ENCODE peak calls at places on chromosomes 5 and 9, in seven cellular contexts. I is adrenal gland, H is psoas muscle, U is astrocyte of the spinal cord, Q is heart right ventricle, F is AG10803, A is nephron progenitor cell. D is an unnamed sample.

GRCh38 chr9:3177362-3177761 is 333.5 kb upstream of the PUM3 start:
- DNase-seq in I (no peak), H (no peak), U (no peak), Q (no peak), F (peak; percentile 20), A (no peak), D (no peak)

GRCh38 chr9:6034954-6035353 is 19.5 kb upstream of the RANBP6 start:
- DNase-seq in I (no peak), H (no peak), U (no peak), Q (no peak), F (no peak), A (no peak), D (no peak)

GRCh38 chr5:158759276-158759675 is 340.4 kb downstream of the EBF1 start:
- DNase-seq in I (no peak), H (no peak), U (peak; percentile 7), Q (no peak), F (no peak), A (no peak), D (no peak)

GRCh38 chr9:82168585-82168984 is 180.0 kb downstream of the SPATA31D1 start:
- DNase-seq in I (no peak), H (no peak), U (peak; percentile 48), Q (no peak), F (peak; percentile 17), A (no peak), D (no peak)

GRCh38 chr9:96554801-96555566 is 64.7 kb downstream of the CDC14B start:
- DNase-seq in I (no peak), H (no peak), U (peak; percentile 59), Q (no peak), F (peak; percentile 82), A (no peak), D (no peak)

GRCh38 chr5:96024683-96025475 is 63.2 kb upstream of the ELL2 start:
- DNase-seq in I (no peak), H (no peak), U (no peak), Q (no peak), F (no peak), A (no peak), D (no peak)

GRCh38 chr5:59036274-59036961 is 453.5 kb downstream of the RAB3C start:
- DNase-seq in I (no peak), H (peak; percentile 56), U (peak; percentile 95), Q (no peak), F (peak; percentile 97), A (no peak), D (no peak)

GRCh38 chr5:36696059-36696673 is 89.8 kb downstream of the SLC1A3 start:
- DNase-seq in I (peak; percentile 47), H (peak; percentile 32), U (peak; percentile 70), Q (peak; percentile 29), F (peak; percentile 61), A (peak; percentile 59), D (peak; percentile 57)

GRCh38 chr9:111828193-111828592 is 33.5 kb upstream of the SHOC1 start:
- DNase-seq in I (no peak), H (no peak), U (no peak), Q (no peak), F (peak; percentile 44), A (no peak), D (no peak)

GRCh38 chr5:57032151-57032551 is 80.2 kb upstream of the MIER3 start:
- DNase-seq in I (peak; percentile 57), H (no peak), U (no peak), Q (no peak), F (no peak), A (no peak), D (no peak)

GRCh38 chr5:61878471-61878870 is 427.5 kb upstream of the KIF2A start:
- DNase-seq in I (no peak), H (no peak), U (no peak), Q (no peak), F (no peak), A (no peak), D (no peak)

GRCh38 chr9:36149197-36149596 is 12.7 kb downstream of the GLIPR2 start:
- DNase-seq in I (no peak), H (peak; percentile 34), U (peak; percentile 80), Q (no peak), F (peak; percentile 78), A (no peak), D (no peak)

GRCh38 chr9:2655411-2655901 is 33.9 kb downstream of the VLDLR start:
- DNase-seq in I (peak; percentile 22), H (no peak), U (peak; percentile 96), Q (no peak), F (peak; percentile 91), A (no peak), D (no peak)

GRCh38 chr5:111520908-111521307 is 8.6 kb upstream of the STARD4 start:
- DNase-seq in I (no peak), H (no peak), U (no peak), Q (no peak), F (no peak), A (no peak), D (no peak)

GRCh38 chr9:88571417-88571816 is 36.4 kb downstream of the NXNL2 start:
- DNase-seq in I (no peak), H (no peak), U (no peak), Q (no peak), F (peak; percentile 24), A (no peak), D (no peak)

GRCh38 chr9:71925834-71926233 is 14.4 kb downstream of the C9orf85 start:
- DNase-seq in I (no peak), H (no peak), U (no peak), Q (no peak), F (no peak), A (no peak), D (no peak)

GRCh38 chr5:163855754-163856153 is 350.3 kb downstream of the MAT2B start:
- DNase-seq in I (no peak), H (no peak), U (no peak), Q (no peak), F (no peak), A (no peak), D (no peak)

GRCh38 chr5:21802869-21803490 is 1050.2 kb downstream of the CDH12 start:
- DNase-seq in I (no peak), H (no peak), U (peak; percentile 47), Q (no peak), F (peak; percentile 24), A (no peak), D (no peak)

GRCh38 chr9:90287567-90288274 is 354.9 kb downstream of the DIRAS2 start:
- DNase-seq in I (no peak), H (no peak), U (no peak), Q (no peak), F (no peak), A (no peak), D (no peak)

GRCh38 chr5:39178171-39178570 is 41.2 kb downstream of the FYB1 start:
- DNase-seq in I (no peak), H (no peak), U (no peak), Q (no peak), F (peak; percentile 55), A (no peak), D (no peak)

GRCh38 chr5:19314840-19315239 is 673.2 kb downstream of the CDH18 start:
- DNase-seq in I (peak; percentile 87), H (no peak), U (peak; percentile 59), Q (no peak), F (no peak), A (no peak), D (no peak)

GRCh38 chr5:8188874-8189588 is 320.1 kb downstream of the MTRR start:
- DNase-seq in I (no peak), H (no peak), U (no peak), Q (no peak), F (no peak), A (no peak), D (no peak)

DNA sequence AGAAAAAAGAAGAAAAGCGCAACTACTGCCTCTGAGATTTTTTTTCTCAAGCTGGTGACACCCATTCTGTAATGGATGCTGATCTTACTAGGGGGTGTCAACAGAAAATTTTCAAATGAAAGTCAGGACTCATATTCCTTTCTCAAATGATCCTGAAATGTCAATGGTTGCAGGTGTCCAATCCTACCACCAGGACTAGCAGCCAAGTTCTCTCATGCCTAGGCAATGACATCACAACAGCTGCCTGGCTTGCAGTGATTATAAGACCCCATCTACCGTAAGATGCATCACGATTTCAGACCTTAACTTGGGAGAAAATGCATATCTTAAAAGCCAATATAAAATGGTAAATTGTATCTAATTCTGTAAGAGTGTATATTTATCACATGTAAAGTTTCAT is 104.6 kb downstream of the DENND1A start:
- DNase-seq in I (no peak), H (no peak), U (peak; percentile 33), Q (no peak), F (no peak), A (no peak), D (no peak)
- TF ChIP-seq CTCF in I (no peak), H (peak; percentile 32), U (peak; percentile 27), Q (no peak), F (no peak), A (no peak), D (peak; percentile 51)

GRCh38 chr5:3077684-3078083 is 326.2 kb upstream of the IRX2 start:
- DNase-seq in I (no peak), H (no peak), U (no peak), Q (no peak), F (no peak), A (no peak), D (no peak)

GRCh38 chr5:3080366-3080765 is 328.9 kb upstream of the IRX2 start:
- DNase-seq in I (no peak), H (no peak), U (no peak), Q (no peak), F (no peak), A (no peak), D (no peak)

GRCh38 chr5:3075309-3075708 is 323.8 kb upstream of the IRX2 start:
- DNase-seq in I (no peak), H (no peak), U (no peak), Q (no peak), F (no peak), A (no peak), D (no peak)
- TF ChIP-seq CTCF in I (no peak), H (no peak), U (no peak), Q (no peak), F (no peak), A (no peak), D (peak; percentile 39)

DNA sequence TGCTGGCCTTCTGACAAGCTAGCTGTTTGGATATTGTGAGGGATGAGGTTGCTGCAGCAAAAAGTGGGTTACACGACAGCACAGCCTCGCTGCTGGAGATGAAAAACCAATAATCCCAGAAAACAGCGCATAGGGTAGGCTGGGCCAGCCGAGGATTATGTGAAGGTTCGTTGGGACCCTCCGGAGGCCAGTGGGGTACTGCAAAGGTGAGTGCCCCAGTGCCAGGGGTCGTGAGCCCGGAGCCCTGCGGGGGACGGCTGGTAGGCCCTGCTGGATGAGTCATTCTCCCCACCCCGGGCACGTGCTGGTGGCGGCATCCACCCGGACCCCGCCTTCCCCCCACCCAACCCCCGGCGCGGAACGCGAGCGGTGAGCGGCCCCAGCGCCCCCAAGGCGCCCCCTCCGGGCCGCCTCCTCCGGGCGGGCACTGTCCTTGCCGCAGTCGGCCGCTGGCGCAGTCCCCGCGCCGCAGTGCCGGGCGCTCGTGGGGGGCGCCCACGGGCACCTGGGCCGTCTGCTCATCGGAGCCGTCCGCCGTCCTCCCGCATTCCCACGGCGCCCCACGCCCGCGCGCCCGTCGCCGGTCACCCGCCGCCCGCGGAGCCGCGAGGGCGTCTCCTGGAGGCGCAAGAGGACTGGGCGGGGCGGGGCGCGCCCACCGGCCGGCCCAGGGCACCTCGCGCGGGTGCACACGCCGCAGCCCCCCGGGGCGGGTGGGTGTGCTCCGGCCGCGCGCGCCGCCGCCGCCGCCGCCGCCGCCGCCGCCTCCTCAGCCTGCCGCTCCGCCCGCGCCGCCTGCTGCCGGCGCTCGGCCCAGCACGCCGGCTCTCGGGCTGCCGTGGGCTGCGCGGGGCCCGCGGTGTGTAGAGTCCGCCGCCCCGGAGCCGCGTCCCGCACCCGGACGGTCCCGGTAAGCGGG is at the start of gene PHF24:
- DNase-seq in I (no peak), H (no peak), U (no peak), Q (no peak), F (peak; percentile 3), A (peak; percentile 65), D (peak; percentile 50)
- TF ChIP-seq CTCF in I (no peak), H (no peak), U (no peak), Q (no peak), F (no peak), A (no peak), D (no peak)

GRCh38 chr9:74379718-74380117 is 117.4 kb upstream of the RORB start:
- DNase-seq in I (no peak), H (no peak), U (peak; percentile 41), Q (no peak), F (no peak), A (peak; percentile 17), D (peak; percentile 19)
- TF ChIP-seq CTCF in I (no peak), H (no peak), U (peak; percentile 43), Q (no peak), F (no peak), A (peak; percentile 32), D (no peak)